ENCODE peak calls at places on chromosomes 5 and 9, in seven cellular contexts. One of them, this sample, is unnamed. For H3K27me3, the result is how much of the 10 kb centered on the place peaks cover.

GRCh38 chr5:53397845-53398244 is 82.6 kb upstream of the FST start:
- DNase-seq in neuronal stem cell: no peak
- DNase-seq in breast epithelium: no peak
- DNase-seq in heart right ventricle: peak
- DNase-seq in Peyer's patch: no peak
- DNase-seq in psoas muscle: peak
- DNase-seq in right atrium auricular region: no peak
- DNase-seq in this sample: no peak

GRCh38 chr5:176817369-176817841 is 7.0 kb downstream of the UNC5A start:
- DNase-seq in breast epithelium: no peak
- DNase-seq in heart right ventricle: no peak
- DNase-seq in neuronal stem cell: peak
- DNase-seq in Peyer's patch: no peak
- DNase-seq in psoas muscle: no peak
- DNase-seq in right atrium auricular region: no peak
- DNase-seq in this sample: no peak

GRCh38 chr9:16268037-16269010 is 602.1 kb downstream of the BNC2 start:
- DNase-seq in psoas muscle: no peak
- DNase-seq in neuronal stem cell: no peak
- DNase-seq in heart right ventricle: no peak
- DNase-seq in breast epithelium: no peak
- DNase-seq in right atrium auricular region: no peak
- DNase-seq in Peyer's patch: no peak
- DNase-seq in this sample: no peak

GRCh38 chr5:154766558-154767281 is 11.5 kb downstream of the LARP1 start:
- DNase-seq in neuronal stem cell: no peak
- DNase-seq in psoas muscle: no peak
- DNase-seq in heart right ventricle: no peak
- DNase-seq in Peyer's patch: no peak
- DNase-seq in breast epithelium: no peak
- DNase-seq in right atrium auricular region: no peak
- DNase-seq in this sample: no peak

GRCh38 chr9:137387034-137387890 is 35.7 kb downstream of the EXD3 start:
- DNase-seq in heart right ventricle: no peak
- DNase-seq in breast epithelium: no peak
- DNase-seq in psoas muscle: no peak
- DNase-seq in Peyer's patch: no peak
- DNase-seq in neuronal stem cell: no peak
- DNase-seq in right atrium auricular region: no peak
- DNase-seq in this sample: no peak

GRCh38 chr5:95995947-95996489 is 34.4 kb upstream of the ELL2 start:
- DNase-seq in heart right ventricle: no peak
- DNase-seq in Peyer's patch: no peak
- DNase-seq in psoas muscle: no peak
- DNase-seq in breast epithelium: no peak
- DNase-seq in neuronal stem cell: no peak
- DNase-seq in right atrium auricular region: no peak
- DNase-seq in this sample: no peak

GRCh38 chr5:176188085-176188484 is 50.1 kb upstream of the SIMC1 start:
- DNase-seq in right atrium auricular region: peak
- DNase-seq in breast epithelium: no peak
- DNase-seq in psoas muscle: no peak
- DNase-seq in heart right ventricle: no peak
- DNase-seq in Peyer's patch: no peak
- DNase-seq in neuronal stem cell: no peak
- DNase-seq in this sample: no peak

GRCh38 chr9:106438928-106439327 is 424.0 kb upstream of the ZNF462 start:
- DNase-seq in psoas muscle: no peak
- DNase-seq in Peyer's patch: no peak
- DNase-seq in breast epithelium: no peak
- DNase-seq in neuronal stem cell: peak
- DNase-seq in right atrium auricular region: no peak
- DNase-seq in heart right ventricle: no peak
- DNase-seq in this sample: no peak

GRCh38 chr9:95023217-95024003 is 294.1 kb downstream of the FANCC start:
- DNase-seq in psoas muscle: no peak
- DNase-seq in heart right ventricle: peak
- DNase-seq in neuronal stem cell: no peak
- DNase-seq in breast epithelium: no peak
- DNase-seq in Peyer's patch: no peak
- DNase-seq in right atrium auricular region: no peak
- DNase-seq in this sample: no peak

GRCh38 chr9:133056533-133056932 is 5.2 kb upstream of the CEL start:
- DNase-seq in neuronal stem cell: no peak
- DNase-seq in right atrium auricular region: no peak
- DNase-seq in breast epithelium: no peak
- DNase-seq in Peyer's patch: peak
- DNase-seq in psoas muscle: no peak
- DNase-seq in heart right ventricle: no peak
- DNase-seq in this sample: no peak

GRCh38 chr5:146561711-146562110 is 45.7 kb upstream of the GPR151 start:
- DNase-seq in Peyer's patch: no peak
- DNase-seq in right atrium auricular region: no peak
- DNase-seq in breast epithelium: no peak
- DNase-seq in psoas muscle: no peak
- DNase-seq in neuronal stem cell: no peak
- DNase-seq in heart right ventricle: no peak
- DNase-seq in this sample: no peak

GRCh38 chr5:172441262-172441751 is 13.0 kb downstream of the SH3PXD2B start:
- DNase-seq in Peyer's patch: peak
- DNase-seq in neuronal stem cell: no peak
- DNase-seq in breast epithelium: no peak
- DNase-seq in psoas muscle: peak
- DNase-seq in heart right ventricle: no peak
- DNase-seq in right atrium auricular region: peak
- DNase-seq in this sample: no peak

GRCh38 chr5:90809695-90810094 is 251.1 kb downstream of the ADGRV1 start:
- DNase-seq in breast epithelium: no peak
- DNase-seq in neuronal stem cell: no peak
- DNase-seq in right atrium auricular region: no peak
- DNase-seq in psoas muscle: no peak
- DNase-seq in heart right ventricle: peak
- DNase-seq in Peyer's patch: no peak
- DNase-seq in this sample: no peak

GRCh38 chr5:138831703-138832102 is 43.4 kb downstream of the LRRTM2 start:
- DNase-seq in breast epithelium: no peak
- DNase-seq in neuronal stem cell: no peak
- DNase-seq in heart right ventricle: no peak
- DNase-seq in psoas muscle: no peak
- DNase-seq in Peyer's patch: no peak
- DNase-seq in right atrium auricular region: no peak
- DNase-seq in this sample: no peak

GRCh38 chr9:34562136-34562745 is 27.3 kb downstream of the CNTFR start:
- DNase-seq in Peyer's patch: peak
- DNase-seq in psoas muscle: no peak
- DNase-seq in right atrium auricular region: no peak
- DNase-seq in heart right ventricle: no peak
- DNase-seq in neuronal stem cell: no peak
- DNase-seq in breast epithelium: no peak
- DNase-seq in this sample: no peak

GRCh38 chr9:92963831-92964606 is 16.7 kb downstream of the FGD3 start:
- DNase-seq in right atrium auricular region: no peak
- DNase-seq in heart right ventricle: no peak
- DNase-seq in Peyer's patch: no peak
- DNase-seq in psoas muscle: no peak
- DNase-seq in neuronal stem cell: no peak
- DNase-seq in breast epithelium: no peak
- DNase-seq in this sample: peak

GRCh38 chr5:83488821-83489220 is 17.3 kb downstream of the VCAN start:
- DNase-seq in breast epithelium: no peak
- DNase-seq in Peyer's patch: no peak
- DNase-seq in heart right ventricle: no peak
- DNase-seq in right atrium auricular region: no peak
- DNase-seq in neuronal stem cell: no peak
- DNase-seq in psoas muscle: no peak
- DNase-seq in this sample: no peak

GRCh38 chr9:99109522-99109921 is 4.6 kb downstream of the TGFBR1 start:
- DNase-seq in right atrium auricular region: no peak
- DNase-seq in Peyer's patch: no peak
- DNase-seq in psoas muscle: no peak
- DNase-seq in neuronal stem cell: no peak
- DNase-seq in heart right ventricle: no peak
- DNase-seq in breast epithelium: no peak
- DNase-seq in this sample: no peak

GRCh38 chr9:114386886-114387677 is 700 bp downstream of the AKNA start:
- DNase-seq in psoas muscle: no peak
- DNase-seq in breast epithelium: no peak
- DNase-seq in neuronal stem cell: no peak
- DNase-seq in heart right ventricle: peak
- DNase-seq in Peyer's patch: peak
- DNase-seq in right atrium auricular region: no peak
- DNase-seq in this sample: no peak

GRCh38 chr5:94856257-94856656 is 237.8 kb downstream of the SLF1 start:
- DNase-seq in neuronal stem cell: no peak
- DNase-seq in Peyer's patch: no peak
- DNase-seq in right atrium auricular region: no peak
- DNase-seq in psoas muscle: no peak
- DNase-seq in breast epithelium: no peak
- DNase-seq in heart right ventricle: no peak
- DNase-seq in this sample: no peak

GRCh38 chr9:78472111-78472510 is 175.2 kb downstream of the PSAT1 start:
- DNase-seq in psoas muscle: no peak
- DNase-seq in breast epithelium: no peak
- DNase-seq in heart right ventricle: no peak
- DNase-seq in neuronal stem cell: no peak
- DNase-seq in Peyer's patch: no peak
- DNase-seq in right atrium auricular region: no peak
- DNase-seq in this sample: no peak

GRCh38 chr9:112341741-112342140 is 8.3 kb upstream of the PTBP3 start:
- DNase-seq in Peyer's patch: no peak
- DNase-seq in right atrium auricular region: no peak
- DNase-seq in neuronal stem cell: no peak
- DNase-seq in psoas muscle: no peak
- DNase-seq in heart right ventricle: no peak
- DNase-seq in breast epithelium: no peak
- DNase-seq in this sample: no peak

GRCh38 chr5:9932770-9933169 is 302.6 kb upstream of the TAS2R1 start:
- DNase-seq in Peyer's patch: no peak
- DNase-seq in heart right ventricle: no peak
- DNase-seq in neuronal stem cell: no peak
- DNase-seq in breast epithelium: no peak
- DNase-seq in psoas muscle: no peak
- DNase-seq in right atrium auricular region: no peak
- DNase-seq in this sample: no peak

GRCh38 chr5:77180167-77181081 is 30.1 kb upstream of the PDE8B start:
- DNase-seq in right atrium auricular region: no peak
- DNase-seq in heart right ventricle: no peak
- DNase-seq in neuronal stem cell: no peak
- DNase-seq in psoas muscle: peak
- DNase-seq in Peyer's patch: peak
- DNase-seq in breast epithelium: no peak
- DNase-seq in this sample: no peak
- H3K4me3 ChIP-seq in right atrium auricular region: peak
- H3K4me3 ChIP-seq in heart right ventricle: peak
- H3K4me3 ChIP-seq in neuronal stem cell: peak
- H3K4me3 ChIP-seq in psoas muscle: peak
- H3K4me3 ChIP-seq in Peyer's patch: peak
- H3K4me3 ChIP-seq in breast epithelium: peak
- H3K4me3 ChIP-seq in this sample: peak

DNA sequence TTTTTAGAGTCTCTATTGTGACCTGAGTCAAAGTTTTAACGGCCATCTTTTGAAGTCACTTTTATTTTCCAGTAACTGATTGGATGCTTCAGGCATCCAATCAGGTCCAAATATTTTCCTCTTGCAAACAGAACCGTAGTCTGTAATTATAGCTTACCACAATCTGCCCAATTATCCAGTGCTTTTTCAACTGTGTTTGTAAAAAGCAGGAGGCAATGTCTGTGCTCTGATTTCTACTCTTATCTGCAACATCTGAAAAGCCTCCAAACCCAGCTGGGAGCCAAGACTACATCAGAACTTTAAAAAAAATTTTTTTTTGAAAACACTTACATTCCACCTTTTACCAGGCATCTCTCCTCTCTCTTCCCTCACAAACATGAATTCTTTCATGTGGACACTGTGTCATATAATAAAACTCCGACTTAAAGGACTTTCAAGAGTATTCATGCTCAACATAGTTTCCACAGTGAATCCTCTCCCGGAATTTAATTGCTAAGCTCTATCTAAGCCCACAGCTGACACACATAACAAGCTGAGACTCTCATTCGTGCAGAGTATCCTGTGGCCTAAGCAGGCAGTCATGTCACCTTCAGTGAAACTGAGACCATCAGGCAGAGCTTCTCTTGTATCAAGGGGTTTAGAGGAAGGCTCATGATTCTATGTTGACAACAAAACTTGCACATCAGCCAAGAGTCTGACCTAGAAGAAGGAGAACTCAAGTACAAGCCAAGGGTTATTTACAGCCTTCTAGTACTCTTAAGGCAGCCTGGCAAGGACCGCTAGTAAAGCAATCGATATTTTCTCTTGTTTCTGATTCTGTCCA is 272.7 kb downstream of the TLE1 start:
- DNase-seq in right atrium auricular region: no peak
- DNase-seq in neuronal stem cell: no peak
- DNase-seq in psoas muscle: no peak
- DNase-seq in Peyer's patch: no peak
- DNase-seq in breast epithelium: no peak
- DNase-seq in heart right ventricle: no peak
- DNase-seq in this sample: no peak
- H3K27ac ChIP-seq in right atrium auricular region: no peak
- H3K27ac ChIP-seq in neuronal stem cell: no peak
- H3K27ac ChIP-seq in psoas muscle: peak
- H3K27ac ChIP-seq in Peyer's patch: no peak
- H3K27ac ChIP-seq in breast epithelium: peak
- H3K27ac ChIP-seq in heart right ventricle: peak
- H3K27ac ChIP-seq in this sample: no peak

GRCh38 chr5:80960531-80961375 is 590 bp downstream of the RASGRF2 start:
- DNase-seq in breast epithelium: no peak
- DNase-seq in Peyer's patch: peak
- DNase-seq in heart right ventricle: peak
- DNase-seq in right atrium auricular region: no peak
- DNase-seq in psoas muscle: peak
- DNase-seq in neuronal stem cell: peak
- DNase-seq in this sample: peak
- H3K27me3 ChIP-seq in breast epithelium: under half
- H3K27me3 ChIP-seq in Peyer's patch: under half
- H3K27me3 ChIP-seq in heart right ventricle: under half
- H3K27me3 ChIP-seq in right atrium auricular region: under half
- H3K27me3 ChIP-seq in psoas muscle: under half
- H3K27me3 ChIP-seq in neuronal stem cell: under half
- H3K27me3 ChIP-seq in this sample: under half

GRCh38 chr9:20382460-20383071 is 239.7 kb downstream of the MLLT3 start:
- DNase-seq in Peyer's patch: no peak
- DNase-seq in psoas muscle: no peak
- DNase-seq in heart right ventricle: no peak
- DNase-seq in breast epithelium: no peak
- DNase-seq in neuronal stem cell: no peak
- DNase-seq in right atrium auricular region: no peak
- DNase-seq in this sample: no peak

GRCh38 chr9:20391208-20391607 is 231.1 kb downstream of the MLLT3 start:
- DNase-seq in Peyer's patch: no peak
- DNase-seq in right atrium auricular region: no peak
- DNase-seq in neuronal stem cell: no peak
- DNase-seq in heart right ventricle: no peak
- DNase-seq in breast epithelium: no peak
- DNase-seq in psoas muscle: no peak
- DNase-seq in this sample: no peak

GRCh38 chr9:20390400-20390799 is 231.9 kb downstream of the MLLT3 start:
- DNase-seq in heart right ventricle: no peak
- DNase-seq in breast epithelium: no peak
- DNase-seq in Peyer's patch: no peak
- DNase-seq in neuronal stem cell: no peak
- DNase-seq in right atrium auricular region: no peak
- DNase-seq in psoas muscle: no peak
- DNase-seq in this sample: no peak

GRCh38 chr9:20384642-20385041 is 237.7 kb downstream of the MLLT3 start:
- DNase-seq in Peyer's patch: no peak
- DNase-seq in psoas muscle: no peak
- DNase-seq in neuronal stem cell: no peak
- DNase-seq in breast epithelium: no peak
- DNase-seq in heart right ventricle: no peak
- DNase-seq in right atrium auricular region: no peak
- DNase-seq in this sample: no peak

GRCh38 chr9:20387062-20387461 is 235.2 kb downstream of the MLLT3 start:
- DNase-seq in heart right ventricle: no peak
- DNase-seq in Peyer's patch: no peak
- DNase-seq in right atrium auricular region: no peak
- DNase-seq in breast epithelium: no peak
- DNase-seq in neuronal stem cell: no peak
- DNase-seq in psoas muscle: no peak
- DNase-seq in this sample: no peak
- H3K4me3 ChIP-seq in heart right ventricle: no peak
- H3K4me3 ChIP-seq in Peyer's patch: no peak
- H3K4me3 ChIP-seq in right atrium auricular region: no peak
- H3K4me3 ChIP-seq in breast epithelium: no peak
- H3K4me3 ChIP-seq in neuronal stem cell: no peak
- H3K4me3 ChIP-seq in psoas muscle: no peak
- H3K4me3 ChIP-seq in this sample: no peak